ENCODE peak calls at places on chromosomes 16 and 17, in five cellular contexts. G is colonic mucosa, A is neural crest cell, H is left lung, R is kidney epithelial cell. X is an unnamed sample.
A peak's percentile ranks its signal among the peaks of the same experiment; 100 is the strongest.

GRCh38 chr16:9901-10665 is 43.3 kb downstream of the POLR3K start:
- DNase-seq in G (no peak), A (no peak), H (no peak), R (no peak), X (no peak)

GRCh38 chr16:79597277-79597676 is 3.3 kb downstream of the MAF start:
- DNase-seq in G (no peak), A (no peak), H (no peak), R (no peak), X (no peak)

GRCh38 chr16:49608095-49608494 is 234.5 kb downstream of the C16orf78 start:
- DNase-seq in G (no peak), A (no peak), H (no peak), R (no peak), X (no peak)

GRCh38 chr17:72219824-72220473 is 99.1 kb downstream of the SOX9 start:
- DNase-seq in G (no peak), A (no peak), H (no peak), R (no peak), X (no peak)

GRCh38 chr16:30122621-30123160 is 329 bp downstream of the MAPK3 start:
- DNase-seq in G (peak; percentile 47), A (no peak), H (no peak), R (no peak), X (no peak)

GRCh38 chr16:11118479-11118878 is 137.5 kb downstream of the SOCS1 start:
- DNase-seq in G (no peak), A (no peak), H (no peak), R (no peak), X (no peak)

GRCh38 chr17:73351764-73352163 is 40.0 kb upstream of the CDC42EP4 start:
- DNase-seq in G (no peak), A (no peak), H (no peak), R (no peak), X (no peak)

GRCh38 chr17:81615401-81615930 is 21.4 kb downstream of the NPLOC4 start:
- DNase-seq in G (no peak), A (no peak), H (no peak), R (no peak), X (no peak)

GRCh38 chr17:21258593-21258992 is 5.4 kb upstream of the NATD1 start:
- DNase-seq in G (no peak), A (no peak), H (no peak), R (no peak), X (no peak)

GRCh38 chr17:44219126-44219635 is 294 bp downstream of the UBTF start:
- DNase-seq in G (peak; percentile 61), A (no peak), H (peak; percentile 66), R (no peak), X (peak; percentile 90)

GRCh38 chr16:27813591-27813990 is 249.9 kb downstream of the GSG1L start:
- DNase-seq in G (no peak), A (no peak), H (no peak), R (no peak), X (no peak)

GRCh38 chr16:66247516-66248089 is 118.9 kb upstream of the CDH5 start:
- DNase-seq in G (no peak), A (no peak), H (no peak), R (no peak), X (no peak)

GRCh38 chr17:59219992-59220327 is 351 bp upstream of the GDPD1 start:
- DNase-seq in G (no peak), A (no peak), H (no peak), R (no peak), X (no peak)

DNA sequence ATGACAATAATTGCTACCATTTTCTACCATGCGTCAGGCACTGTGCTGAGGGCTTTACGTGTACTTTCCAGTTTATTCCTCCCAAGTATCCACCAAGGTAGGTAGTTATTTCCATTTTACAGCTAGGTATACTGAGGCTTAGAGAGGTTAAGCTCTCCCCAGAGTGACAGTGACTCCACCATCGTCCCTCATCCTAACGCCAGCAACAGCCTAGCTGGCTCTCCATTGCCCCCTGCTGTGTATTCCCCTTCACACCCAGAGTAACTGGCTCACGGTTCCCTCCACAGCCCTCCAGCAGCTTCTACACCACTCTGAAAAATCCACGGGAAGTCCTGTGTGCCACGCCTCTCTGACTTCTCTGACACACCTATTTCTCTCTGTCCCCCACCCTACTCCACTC is 7.1 kb upstream of the ASGR1 start:
- DNase-seq in G (no peak), A (no peak), H (no peak), R (no peak), X (no peak)
- TF ChIP-seq CTCF in G (no peak), A (peak; percentile 44), H (no peak), R (peak; percentile 21), X (no peak)

GRCh38 chr17:11503292-11503691 is 95.0 kb upstream of the DNAH9 start:
- DNase-seq in G (no peak), A (peak; percentile 5), H (no peak), R (no peak), X (no peak)
- TF ChIP-seq CTCF in G (no peak), A (no peak), H (no peak), R (no peak), X (no peak)

GRCh38 chr16:48029768-48030167 is 126.0 kb downstream of the ABCC12 start:
- DNase-seq in G (no peak), A (no peak), H (no peak), R (no peak), X (no peak)
- TF ChIP-seq CTCF in G (no peak), A (no peak), H (no peak), R (no peak), X (no peak)

DNA sequence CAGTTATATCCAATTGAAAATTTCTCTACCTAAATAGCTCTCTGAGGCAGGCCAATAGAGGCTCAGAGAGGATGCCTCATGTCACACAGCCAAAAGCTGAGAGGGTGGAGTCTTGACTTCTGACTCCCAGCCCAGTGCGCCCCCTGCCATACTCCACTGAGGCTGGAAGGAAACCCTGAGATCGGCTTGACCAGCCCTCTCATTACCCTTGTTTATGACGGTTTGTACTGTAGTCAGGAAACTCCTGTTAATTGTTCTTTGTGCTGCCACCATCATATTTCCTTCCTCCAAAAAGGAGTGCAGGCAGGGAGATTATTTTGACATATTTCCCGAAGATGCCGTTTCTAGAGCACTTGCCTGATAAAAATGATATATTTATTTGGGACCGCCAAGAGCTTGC is 107.9 kb downstream of the AIPL1 start:
- DNase-seq in G (no peak), A (no peak), H (no peak), R (no peak), X (no peak)
- TF ChIP-seq CTCF in G (no peak), A (no peak), H (no peak), R (no peak), X (no peak)

X was measured in Calu3.